ENCODE peak calls at places on chromosomes 11 and 22, in four cellular contexts. L is colonic mucosa, J is MM.1S, A is fibroblast of lung. Y is an unnamed sample.

GRCh38 chr11:34789196-34789834 is 126.9 kb downstream of the APIP start:
- DNase-seq in L (peak; percentile 59), J (no peak), A (no peak), Y (no peak)

GRCh38 chr22:19932367-19933206 is 9.0 kb upstream of the COMT start:
- DNase-seq in L (no peak), J (no peak), A (no peak), Y (no peak)

GRCh38 chr11:119114351-119114750 is 7.0 kb upstream of the HINFP start:
- DNase-seq in L (no peak), J (no peak), A (no peak), Y (no peak)

GRCh38 chr11:1442163-1442562 is 44.4 kb downstream of the MOB2 start:
- DNase-seq in L (no peak), J (no peak), A (no peak), Y (no peak)

GRCh38 chr11:55942785-55943392 is 6.7 kb upstream of the OR5I1 start:
- DNase-seq in L (no peak), J (peak; percentile 57), A (peak; percentile 4), Y (no peak)

GRCh38 chr11:8277691-8278090 is 14.0 kb upstream of the LMO1 start:
- DNase-seq in L (no peak), J (no peak), A (no peak), Y (no peak)

GRCh38 chr11:86636275-86636674 is 36.1 kb downstream of the ME3 start:
- DNase-seq in L (no peak), J (no peak), A (no peak), Y (no peak)

GRCh38 chr11:102026217-102026616 is 21.0 kb upstream of the CFAP300 start:
- DNase-seq in L (no peak), J (no peak), A (no peak), Y (no peak)

GRCh38 chr11:44988111-44988510 is 37.4 kb upstream of the TP53I11 start:
- DNase-seq in L (no peak), J (no peak), A (no peak), Y (no peak)

GRCh38 chr11:12673924-12674570 is at the start of gene TEAD1:
- DNase-seq in L (peak; percentile 98), J (peak; percentile 93), A (peak; percentile 96), Y (peak; percentile 82)
- TF ChIP-seq CTCF in L (no peak), J (no peak), A (no peak), Y (no peak)

DNA sequence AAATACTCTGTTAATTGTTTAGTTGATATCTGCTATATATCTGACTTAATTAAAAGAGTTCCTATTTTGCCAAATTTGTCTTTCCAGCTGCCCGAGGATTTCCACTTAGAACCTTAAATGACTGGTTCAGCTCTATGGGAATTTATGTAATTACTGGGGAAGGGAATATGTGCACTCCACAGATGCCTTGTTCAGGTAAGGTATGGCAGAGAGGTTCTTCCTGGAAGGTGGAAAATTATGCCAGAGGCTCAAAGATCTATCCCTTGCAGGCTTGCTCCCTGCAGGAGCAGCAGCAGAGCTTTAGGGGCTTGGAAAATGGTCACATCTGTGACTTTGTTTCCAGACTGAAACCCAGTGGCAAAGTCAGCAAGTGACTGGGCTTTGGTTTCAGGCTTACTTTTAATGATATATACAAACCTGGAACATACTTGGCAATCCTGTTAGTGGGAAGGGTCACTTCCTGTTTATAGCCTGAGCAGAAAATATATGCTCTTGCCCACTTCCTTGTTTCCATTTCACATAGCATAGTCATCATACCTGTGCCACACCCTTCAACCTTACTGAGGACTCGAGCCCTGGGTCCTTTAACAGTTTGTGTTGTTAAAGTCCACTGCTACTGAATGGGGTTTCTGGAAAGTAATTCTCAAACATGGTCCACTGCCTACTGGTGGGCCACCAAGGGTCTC is 23.7 kb downstream of the WBP2NL start:
- DNase-seq in L (peak; percentile 49), J (peak; percentile 23), A (no peak), Y (no peak)
- TF ChIP-seq CTCF in L (no peak), J (no peak), A (no peak), Y (no peak)

DNA sequence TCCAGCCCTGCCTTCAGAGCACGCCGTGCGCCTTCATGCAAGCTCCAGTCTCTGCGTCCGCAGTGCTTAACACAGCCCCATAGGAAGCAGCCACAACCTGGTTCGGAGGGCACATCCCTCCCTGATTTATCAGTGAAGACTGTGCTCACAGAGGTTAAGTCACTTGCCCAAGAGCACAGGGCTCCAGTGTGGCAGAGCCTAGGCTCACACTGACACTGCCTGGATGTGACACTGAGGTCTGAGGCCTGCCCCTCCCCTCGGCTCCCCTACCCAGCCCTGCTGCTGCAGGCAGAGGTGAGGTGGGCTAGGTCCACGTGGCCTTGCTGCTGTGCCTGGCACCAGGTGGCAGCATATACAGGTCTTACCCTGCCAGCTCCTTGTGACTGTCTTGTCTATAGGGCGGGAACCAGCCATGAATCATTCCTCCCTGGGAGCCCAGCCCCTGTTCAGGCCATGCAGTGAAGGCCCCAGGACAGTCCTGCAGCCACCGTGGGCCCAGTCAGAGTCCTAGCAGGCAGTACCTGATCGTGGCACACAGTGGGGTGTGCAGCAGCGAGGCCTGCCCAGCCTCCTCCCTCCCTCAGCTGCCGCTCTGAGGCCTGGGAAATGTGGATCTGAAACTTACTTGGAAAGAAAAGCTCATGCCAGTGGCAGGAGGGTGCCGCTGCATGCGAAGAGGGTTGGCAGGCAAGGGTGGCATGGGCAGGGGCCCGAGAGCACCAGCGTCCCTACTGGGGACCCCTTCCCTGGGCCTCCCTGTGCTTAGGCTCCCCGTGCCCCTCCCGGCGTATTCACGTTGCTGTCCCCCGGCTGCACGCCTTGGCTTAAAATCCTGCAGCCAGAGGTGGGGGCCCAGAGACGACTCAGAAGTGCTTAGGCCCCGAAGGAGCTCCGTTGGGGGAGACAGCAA is 1.2 kb upstream of the CERK start:
- DNase-seq in L (peak; percentile 89), J (peak; percentile 92), A (peak; percentile 65), Y (peak; percentile 86)
- TF ChIP-seq CTCF in L (no peak), J (peak; percentile 68), A (peak; percentile 26), Y (peak; percentile 34)

GRCh38 chr11:72693271-72693968 is 19.2 kb upstream of the PDE2A start:
- DNase-seq in L (no peak), J (no peak), A (no peak), Y (no peak)
- TF ChIP-seq CTCF in L (no peak), J (no peak), A (no peak), Y (peak; percentile 13)

GRCh38 chr11:20670932-20671403 is 1.6 kb downstream of the NELL1 start:
- DNase-seq in L (no peak), J (no peak), A (no peak), Y (no peak)

GRCh38 chr11:20668410-20668809 is 976 bp upstream of the NELL1 start:
- DNase-seq in L (no peak), J (no peak), A (no peak), Y (no peak)

GRCh38 chr11:20668844-20669832 is at the start of gene NELL1:
- DNase-seq in L (no peak), J (no peak), A (no peak), Y (no peak)

GRCh38 chr11:20671856-20672546 is 2.6 kb downstream of the NELL1 start:
- DNase-seq in L (no peak), J (no peak), A (no peak), Y (no peak)

GRCh38 chr11:20669833-20670684 is 673 bp downstream of the NELL1 start:
- DNase-seq in L (no peak), J (no peak), A (no peak), Y (no peak)
- TF ChIP-seq CTCF in L (no peak), J (no peak), A (no peak), Y (no peak)

DNA sequence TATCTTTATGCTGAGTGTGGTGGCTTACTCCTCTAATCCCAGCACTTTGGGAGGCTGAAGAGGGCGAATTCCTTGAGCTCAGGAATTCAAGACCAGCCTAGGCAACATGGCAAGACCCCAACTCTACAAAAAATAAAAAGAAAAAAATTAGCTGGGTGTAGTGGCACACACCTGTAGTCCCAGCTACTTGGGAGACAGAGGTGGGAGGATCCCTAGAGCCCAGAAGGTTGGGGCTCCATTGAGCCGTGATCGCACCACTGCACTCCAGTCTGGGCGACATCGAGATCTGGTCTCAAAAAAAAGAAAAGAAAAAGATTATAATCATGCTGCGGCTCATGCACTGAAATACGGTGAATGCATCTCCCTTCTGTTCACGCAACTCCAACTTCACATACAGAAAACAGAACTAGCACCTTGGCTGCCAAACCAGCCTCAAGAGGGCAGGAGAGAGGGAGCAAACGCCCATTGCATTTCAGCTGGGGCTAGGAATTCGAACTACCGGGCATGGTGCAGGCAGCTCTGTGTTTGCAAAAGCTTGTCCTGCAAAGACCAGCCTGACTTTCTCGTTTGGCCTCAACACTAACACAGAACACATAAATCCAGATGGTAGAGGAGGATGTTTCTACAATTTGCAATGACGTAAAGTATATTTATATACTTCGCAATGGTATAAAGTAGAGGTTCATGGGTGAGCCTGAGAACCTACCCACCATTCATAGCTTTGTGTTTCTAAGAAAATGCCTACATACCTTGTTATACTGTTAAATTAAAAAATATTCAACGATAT is 6.3 kb upstream of the SYNGR1 start:
- DNase-seq in L (peak; percentile 61), J (peak; percentile 76), A (peak; percentile 56), Y (no peak)
- TF ChIP-seq CTCF in L (peak; percentile 57), J (peak; percentile 92), A (peak; percentile 89), Y (peak; percentile 95)

GRCh38 chr11:122656631-122657101 is 1.1 kb downstream of the UBASH3B start:
- DNase-seq in L (peak; percentile 30), J (peak; percentile 42), A (peak; percentile 56), Y (peak; percentile 21)
- TF ChIP-seq CTCF in L (no peak), J (no peak), A (no peak), Y (peak; percentile 10)

DNA sequence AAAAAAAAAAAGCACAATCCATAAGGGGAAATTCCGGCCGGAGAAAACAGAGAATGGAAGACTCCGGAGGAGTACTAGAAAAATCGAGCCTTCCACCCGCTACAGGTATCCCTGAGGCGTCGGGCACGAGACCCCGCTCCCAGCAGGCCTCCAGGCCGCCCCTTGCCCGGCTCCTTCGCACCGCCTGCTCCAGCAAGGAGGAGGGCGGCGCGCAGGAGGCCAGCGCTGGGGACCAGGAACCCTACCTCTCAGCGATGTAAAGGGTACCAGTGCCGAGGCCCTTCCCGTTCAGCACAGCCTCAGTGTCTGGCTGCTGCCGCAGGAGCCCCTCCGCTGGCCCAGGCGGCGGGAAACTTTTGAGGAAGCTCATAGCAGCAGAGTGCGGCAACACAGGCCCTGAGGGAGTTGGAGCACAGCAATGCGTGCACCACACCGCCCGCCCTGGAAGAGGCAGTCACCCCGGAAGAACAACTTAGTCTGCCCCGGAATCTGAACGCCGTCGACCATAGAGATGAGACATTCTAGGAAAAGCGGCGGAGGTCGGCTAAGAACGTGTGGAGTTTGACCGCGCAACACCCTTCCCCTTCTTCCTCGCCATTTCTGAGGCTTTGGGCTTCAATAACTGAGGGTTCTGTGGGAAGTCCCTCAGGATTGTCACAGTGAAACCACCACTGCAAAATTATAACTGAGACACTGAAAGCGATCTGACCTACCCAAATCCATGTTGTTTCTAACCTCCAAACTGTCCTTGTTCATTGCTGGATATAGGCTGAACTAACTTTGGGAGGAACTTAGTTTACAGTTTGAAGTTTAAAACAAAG is at the start of gene CLNS1A:
- DNase-seq in L (peak; percentile 93), J (peak; percentile 87), A (peak; percentile 90), Y (peak; percentile 67)
- TF ChIP-seq CTCF in L (no peak), J (no peak), A (no peak), Y (no peak)